ENCODE peak calls at places on chromosomes 2 and 18, in nine cellular contexts. One of them, this sample, is unnamed.

GRCh38 chr18:44988821-44989587 is 308.3 kb downstream of the SETBP1 start:
- DNase-seq in CD4-positive, alpha-beta T cell: no peak
- DNase-seq in neural crest cell: no peak
- DNase-seq in RCC 7860: no peak
- DNase-seq in EH: peak; percentile 27
- DNase-seq in PC-9: no peak
- DNase-seq in AG08395: no peak
- DNase-seq in cardiac fibroblast: no peak
- DNase-seq in anterior cingulate cortex: no peak
- DNase-seq in this sample: no peak

GRCh38 chr2:43848174-43848573 is 9.4 kb downstream of the ABCG8 start:
- DNase-seq in cardiac fibroblast: no peak
- DNase-seq in RCC 7860: no peak
- DNase-seq in EH: peak; percentile 22
- DNase-seq in AG08395: peak; percentile 0
- DNase-seq in PC-9: peak; percentile 84
- DNase-seq in anterior cingulate cortex: no peak
- DNase-seq in CD4-positive, alpha-beta T cell: no peak
- DNase-seq in neural crest cell: no peak
- DNase-seq in this sample: no peak

GRCh38 chr2:194962254-194962653 is 694.8 kb upstream of the SLC39A10 start:
- DNase-seq in cardiac fibroblast: no peak
- DNase-seq in PC-9: no peak
- DNase-seq in RCC 7860: no peak
- DNase-seq in AG08395: no peak
- DNase-seq in EH: no peak
- DNase-seq in CD4-positive, alpha-beta T cell: no peak
- DNase-seq in neural crest cell: no peak
- DNase-seq in anterior cingulate cortex: no peak
- DNase-seq in this sample: no peak

GRCh38 chr2:44802409-44803099 is 138.9 kb upstream of the SIX3 start:
- DNase-seq in anterior cingulate cortex: no peak
- DNase-seq in RCC 7860: no peak
- DNase-seq in cardiac fibroblast: no peak
- DNase-seq in AG08395: no peak
- DNase-seq in PC-9: no peak
- DNase-seq in CD4-positive, alpha-beta T cell: no peak
- DNase-seq in neural crest cell: no peak
- DNase-seq in EH: no peak
- DNase-seq in this sample: no peak

GRCh38 chr2:101516833-101517690 is 42.1 kb upstream of the RFX8 start:
- DNase-seq in anterior cingulate cortex: no peak
- DNase-seq in cardiac fibroblast: peak; percentile 83
- DNase-seq in CD4-positive, alpha-beta T cell: no peak
- DNase-seq in RCC 7860: peak; percentile 99
- DNase-seq in EH: peak; percentile 95
- DNase-seq in PC-9: peak; percentile 96
- DNase-seq in AG08395: peak; percentile 82
- DNase-seq in neural crest cell: no peak
- DNase-seq in this sample: no peak

GRCh38 chr18:76658627-76659026 is 163.6 kb upstream of the ZNF516 start:
- DNase-seq in CD4-positive, alpha-beta T cell: no peak
- DNase-seq in anterior cingulate cortex: no peak
- DNase-seq in neural crest cell: peak; percentile 48
- DNase-seq in AG08395: no peak
- DNase-seq in RCC 7860: no peak
- DNase-seq in PC-9: no peak
- DNase-seq in EH: no peak
- DNase-seq in cardiac fibroblast: no peak
- DNase-seq in this sample: no peak

GRCh38 chr2:236499691-236500573 is 69.7 kb upstream of the ACKR3 start:
- DNase-seq in neural crest cell: no peak
- DNase-seq in AG08395: peak; percentile 48
- DNase-seq in CD4-positive, alpha-beta T cell: no peak
- DNase-seq in anterior cingulate cortex: no peak
- DNase-seq in PC-9: no peak
- DNase-seq in cardiac fibroblast: no peak
- DNase-seq in EH: peak; percentile 37
- DNase-seq in RCC 7860: no peak
- DNase-seq in this sample: no peak

GRCh38 chr2:66547887-66548286 is 113.0 kb downstream of the MEIS1 start:
- DNase-seq in neural crest cell: no peak
- DNase-seq in PC-9: no peak
- DNase-seq in cardiac fibroblast: no peak
- DNase-seq in EH: no peak
- DNase-seq in anterior cingulate cortex: no peak
- DNase-seq in CD4-positive, alpha-beta T cell: no peak
- DNase-seq in RCC 7860: no peak
- DNase-seq in AG08395: no peak
- DNase-seq in this sample: no peak

GRCh38 chr2:20667531-20668401 is 822 bp downstream of the GDF7 start:
- DNase-seq in neural crest cell: no peak
- DNase-seq in AG08395: no peak
- DNase-seq in anterior cingulate cortex: no peak
- DNase-seq in RCC 7860: no peak
- DNase-seq in PC-9: no peak
- DNase-seq in CD4-positive, alpha-beta T cell: no peak
- DNase-seq in cardiac fibroblast: no peak
- DNase-seq in EH: no peak
- DNase-seq in this sample: no peak

GRCh38 chr2:202072226-202072625 is 829 bp upstream of the KIAA2012 start:
- DNase-seq in PC-9: no peak
- DNase-seq in cardiac fibroblast: no peak
- DNase-seq in neural crest cell: no peak
- DNase-seq in EH: peak; percentile 19
- DNase-seq in AG08395: no peak
- DNase-seq in anterior cingulate cortex: no peak
- DNase-seq in RCC 7860: no peak
- DNase-seq in CD4-positive, alpha-beta T cell: no peak
- DNase-seq in this sample: no peak

GRCh38 chr2:188050716-188051115 is 241.0 kb upstream of the GULP1 start:
- DNase-seq in AG08395: no peak
- DNase-seq in PC-9: no peak
- DNase-seq in neural crest cell: no peak
- DNase-seq in CD4-positive, alpha-beta T cell: no peak
- DNase-seq in cardiac fibroblast: no peak
- DNase-seq in EH: peak; percentile 84
- DNase-seq in anterior cingulate cortex: no peak
- DNase-seq in RCC 7860: peak; percentile 75
- DNase-seq in this sample: no peak

GRCh38 chr18:8707946-8708345 is 2.6 kb downstream of the MTCL1 start:
- DNase-seq in CD4-positive, alpha-beta T cell: no peak
- DNase-seq in PC-9: no peak
- DNase-seq in neural crest cell: no peak
- DNase-seq in AG08395: no peak
- DNase-seq in anterior cingulate cortex: no peak
- DNase-seq in RCC 7860: no peak
- DNase-seq in cardiac fibroblast: no peak
- DNase-seq in EH: no peak
- DNase-seq in this sample: no peak

GRCh38 chr2:108971661-108972566 is 17.1 kb downstream of the EDAR start:
- DNase-seq in anterior cingulate cortex: no peak
- DNase-seq in CD4-positive, alpha-beta T cell: no peak
- DNase-seq in EH: peak; percentile 70
- DNase-seq in neural crest cell: no peak
- DNase-seq in PC-9: peak; percentile 87
- DNase-seq in cardiac fibroblast: no peak
- DNase-seq in RCC 7860: no peak
- DNase-seq in AG08395: peak; percentile 80
- DNase-seq in this sample: no peak

GRCh38 chr2:235678712-235679111 is 184.9 kb downstream of the AGAP1 start:
- DNase-seq in neural crest cell: no peak
- DNase-seq in AG08395: no peak
- DNase-seq in EH: no peak
- DNase-seq in PC-9: no peak
- DNase-seq in cardiac fibroblast: no peak
- DNase-seq in CD4-positive, alpha-beta T cell: no peak
- DNase-seq in RCC 7860: no peak
- DNase-seq in anterior cingulate cortex: no peak
- DNase-seq in this sample: no peak

GRCh38 chr2:63755216-63755615 is 86.5 kb upstream of the UGP2 start:
- DNase-seq in AG08395: peak; percentile 24
- DNase-seq in anterior cingulate cortex: no peak
- DNase-seq in cardiac fibroblast: no peak
- DNase-seq in PC-9: no peak
- DNase-seq in CD4-positive, alpha-beta T cell: no peak
- DNase-seq in neural crest cell: no peak
- DNase-seq in EH: peak; percentile 55
- DNase-seq in RCC 7860: no peak
- DNase-seq in this sample: no peak

GRCh38 chr18:79556829-79557585 is 122.6 kb upstream of the CTDP1 start:
- DNase-seq in neural crest cell: no peak
- DNase-seq in CD4-positive, alpha-beta T cell: no peak
- DNase-seq in PC-9: no peak
- DNase-seq in AG08395: no peak
- DNase-seq in cardiac fibroblast: no peak
- DNase-seq in EH: no peak
- DNase-seq in RCC 7860: no peak
- DNase-seq in anterior cingulate cortex: no peak
- DNase-seq in this sample: no peak

GRCh38 chr2:113218283-113219091 is 44.7 kb downstream of the PSD4 start:
- DNase-seq in PC-9: no peak
- DNase-seq in neural crest cell: no peak
- DNase-seq in RCC 7860: peak; percentile 94
- DNase-seq in CD4-positive, alpha-beta T cell: no peak
- DNase-seq in AG08395: peak; percentile 77
- DNase-seq in EH: peak; percentile 75
- DNase-seq in cardiac fibroblast: peak; percentile 41
- DNase-seq in anterior cingulate cortex: no peak
- DNase-seq in this sample: peak; percentile 28